ENCODE peak calls at places on chromosomes 3 and 15, in four cellular contexts. Z is adipocyte; Q is left lung; I is activated T-cell treated with anti-CD3 and anti-CD28 coated beads, Interleukin-2, amount 50 U/mL, for 72 hours. J is an unnamed sample.

GRCh38 chr3:11622846-11623550 is 20.7 kb downstream of the VGLL4 start:
- DNase-seq in Q (no peak), Z (no peak), I (no peak), J (no peak)

GRCh38 chr15:55194246-55194645 is 2.5 kb downstream of the RSL24D1 start:
- DNase-seq in Q (no peak), I (no peak), Z (no peak), J (no peak)

GRCh38 chr15:88398011-88398410 is 69.2 kb downstream of the MRPL46 start:
- DNase-seq in I (no peak), Q (no peak), Z (no peak), J (no peak)

GRCh38 chr15:36029606-36030005 is 483.6 kb upstream of the DPH6 start:
- DNase-seq in Z (peak; percentile 92), Q (no peak), I (no peak), J (no peak)

GRCh38 chr15:72554471-72555425 is 80.6 kb downstream of the ARIH1 start:
- DNase-seq in Z (peak; percentile 20), Q (no peak), I (peak; percentile 56), J (peak; percentile 27)

GRCh38 chr3:126270145-126270811 is 86.9 kb downstream of the KLF15 start:
- DNase-seq in Q (peak; percentile 83), I (no peak), Z (peak; percentile 42), J (no peak)

GRCh38 chr15:40776537-40777141 is 6.9 kb downstream of the C15orf62 start:
- DNase-seq in Z (peak; percentile 67), I (peak; percentile 44), Q (peak; percentile 86), J (peak; percentile 61)

GRCh38 chr15:62404194-62404985 is 239.3 kb upstream of the C2CD4B start:
- DNase-seq in Z (no peak), I (no peak), Q (no peak), J (no peak)

GRCh38 chr3:23726811-23727548 is 78.8 kb upstream of the UBE2E1 start:
- DNase-seq in Q (no peak), I (peak; percentile 19), Z (no peak), J (no peak)

GRCh38 chr3:27454914-27455313 is 29.3 kb downstream of the SLC4A7 start:
- DNase-seq in Q (no peak), Z (peak; percentile 76), I (no peak), J (no peak)

GRCh38 chr3:26624209-26624775 is 1.7 kb downstream of the LRRC3B start:
- DNase-seq in Q (peak; percentile 45), I (no peak), Z (no peak), J (no peak)

GRCh38 chr15:31228980-31229826 is 97.4 kb upstream of the KLF13 start:
- DNase-seq in Q (peak; percentile 88), Z (no peak), I (no peak), J (no peak)

GRCh38 chr3:37546876-37547275 is 314.8 kb upstream of the CTDSPL start:
- DNase-seq in Z (peak; percentile 48), I (no peak), Q (no peak), J (no peak)